ENCODE peak calls at places on chromosomes 11 and 22, in nine cellular contexts. J is left ventricle myocardium inferior, O is ovary, N is HL-60, F is cardiac muscle cell, P is astrocyte, V is fibroblast of lung, G is GM06990, C is body of pancreas. I is an unnamed sample.
A peak's percentile ranks its signal among the peaks of the same experiment; 100 is the strongest.

GRCh38 chr22:31800065-31800464 is 46.2 kb downstream of the DEPDC5 start:
- DNase-seq in J (no peak), O (no peak), N (no peak), F (no peak), P (peak; percentile 43), V (peak; percentile 56), G (no peak), C (no peak), I (peak; percentile 50)

GRCh38 chr11:613369-613968 is 2.3 kb downstream of the IRF7 start:
- DNase-seq in J (peak; percentile 70), O (no peak), N (no peak), F (peak; percentile 55), P (no peak), V (peak; percentile 37), G (peak; percentile 79), C (peak; percentile 73), I (peak; percentile 34)

GRCh38 chr22:23389271-23390071 is 190.6 kb downstream of the IGLL1 start:
- DNase-seq in J (no peak), O (no peak), N (no peak), F (no peak), P (no peak), V (no peak), G (no peak), C (no peak), I (no peak)

GRCh38 chr22:50308986-50309600 is 1.6 kb upstream of the PLXNB2 start:
- DNase-seq in J (no peak), O (peak; percentile 59), N (no peak), F (no peak), P (no peak), V (no peak), G (peak; percentile 18), C (no peak), I (no peak)

GRCh38 chr22:48492371-48493320 is 1335.0 kb downstream of the BRD1 start:
- DNase-seq in J (peak; percentile 31), O (peak; percentile 79), N (peak; percentile 10), F (peak; percentile 78), P (peak; percentile 57), V (peak; percentile 73), G (peak; percentile 24), C (peak; percentile 74), I (peak; percentile 59)

GRCh38 chr11:79100093-79100704 is 340.6 kb downstream of the TENM4 start:
- DNase-seq in J (no peak), O (no peak), N (peak; percentile 25), F (peak; percentile 77), P (no peak), V (peak; percentile 51), G (no peak), C (peak; percentile 55), I (peak; percentile 62)

GRCh38 chr11:128476729-128477128 is 110.6 kb downstream of the ETS1 start:
- DNase-seq in J (no peak), O (no peak), N (no peak), F (peak; percentile 91), P (peak; percentile 86), V (peak; percentile 86), G (no peak), C (peak; percentile 33), I (no peak)

GRCh38 chr22:23652286-23652685 is 20.2 kb upstream of the DRICH1 start:
- DNase-seq in J (no peak), O (no peak), N (no peak), F (no peak), P (no peak), V (no peak), G (no peak), C (no peak), I (no peak)

GRCh38 chr11:26493616-26494015 is 78.4 kb downstream of the MUC15 start:
- DNase-seq in J (no peak), O (no peak), N (no peak), F (no peak), P (no peak), V (no peak), G (no peak), C (no peak), I (no peak)

GRCh38 chr11:93054881-93055280 is 85.4 kb downstream of the MTNR1B start:
- DNase-seq in J (no peak), O (no peak), N (no peak), F (peak; percentile 89), P (peak; percentile 95), V (peak; percentile 96), G (peak; percentile 6), C (no peak), I (peak; percentile 98)

GRCh38 chr11:20367313-20367948 is 3.9 kb downstream of the HTATIP2 start:
- DNase-seq in J (no peak), O (peak; percentile 50), N (peak; percentile 28), F (peak; percentile 84), P (peak; percentile 82), V (peak; percentile 85), G (no peak), C (no peak), I (peak; percentile 95)

GRCh38 chr22:17265649-17266248 is 46.5 kb upstream of the ADA2 start:
- DNase-seq in J (no peak), O (no peak), N (no peak), F (no peak), P (no peak), V (no peak), G (no peak), C (no peak), I (no peak)

GRCh38 chr22:43378011-43378704 is 33.7 kb upstream of the MPPED1 start:
- DNase-seq in J (no peak), O (peak; percentile 62), N (peak; percentile 17), F (peak; percentile 65), P (peak; percentile 53), V (peak; percentile 54), G (peak; percentile 43), C (peak; percentile 85), I (no peak)

GRCh38 chr11:77217156-77217555 is 84.3 kb downstream of the GDPD4 start:
- DNase-seq in J (no peak), O (no peak), N (no peak), F (no peak), P (no peak), V (no peak), G (no peak), C (no peak), I (no peak)

DNA sequence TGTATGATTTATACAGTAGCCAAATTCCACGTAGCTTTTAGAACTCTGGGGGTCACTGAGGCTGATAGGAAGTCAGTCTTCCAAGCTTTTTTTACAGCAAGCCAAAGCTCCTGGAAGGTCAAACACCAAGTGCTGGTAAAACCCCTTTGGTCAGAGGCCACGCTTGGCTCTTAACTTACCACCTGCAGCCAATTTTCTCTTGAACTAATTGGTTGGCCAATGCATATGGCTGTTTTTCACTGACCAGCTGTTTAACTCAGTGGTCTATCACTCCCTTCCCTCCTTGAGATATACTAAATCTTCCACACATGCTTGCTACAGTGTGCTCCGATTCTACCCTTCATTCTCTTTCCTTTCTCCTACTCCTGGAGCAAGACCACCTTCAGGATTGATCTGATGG is 116.0 kb downstream of the FAR1 start:
- DNase-seq in J (no peak), O (no peak), N (no peak), F (no peak), P (no peak), V (no peak), G (no peak), C (no peak), I (no peak)
- TF ChIP-seq CTCF in J (no peak), O (no peak), N (no peak), F (no peak), P (no peak), V (no peak), G (no peak), C (no peak), I (no peak)

DNA sequence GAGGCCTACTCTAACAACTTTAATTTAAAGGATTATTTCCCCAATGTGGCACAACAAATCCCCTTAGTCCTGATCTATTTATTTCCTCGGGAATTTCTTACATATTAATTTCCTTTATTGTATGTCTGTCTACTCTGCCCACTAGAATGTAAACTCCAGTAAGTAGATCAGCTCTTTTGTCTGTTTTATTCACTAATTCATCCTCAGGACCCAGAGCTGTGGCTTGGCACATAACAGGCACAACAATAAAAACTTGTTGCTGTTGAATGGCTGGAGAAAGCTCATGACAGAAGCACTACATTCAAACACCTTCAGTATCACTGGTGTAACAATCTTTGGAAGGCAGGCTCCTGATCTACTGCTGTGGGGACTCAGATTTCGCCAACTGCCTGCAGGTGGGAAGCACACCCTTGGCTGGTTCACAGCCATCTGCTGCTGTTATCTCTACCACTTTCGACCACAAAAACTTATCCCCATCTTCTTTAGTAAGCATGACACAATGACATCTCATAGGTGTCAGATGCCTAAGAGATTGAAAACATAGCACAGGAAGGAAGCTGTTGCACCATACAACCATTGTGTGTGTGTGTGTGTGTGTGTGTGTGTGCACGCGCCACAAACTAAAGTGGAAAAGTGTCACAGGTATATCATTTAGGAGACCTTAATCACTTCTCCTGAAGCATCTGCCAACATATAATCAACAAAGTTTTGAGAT is 11.9 kb downstream of the HIRA start:
- DNase-seq in J (no peak), O (no peak), N (peak; percentile 72), F (peak; percentile 15), P (no peak), V (no peak), G (peak; percentile 51), C (no peak), I (no peak)
- H3K4me3 ChIP-seq in J (no peak overlapping the region), O (no peak overlapping the region), N (no peak overlapping the region), F (no peak overlapping the region), P (no peak overlapping the region), V (no peak overlapping the region), G (no peak overlapping the region), C (no peak overlapping the region), I (no peak overlapping the region)

DNA sequence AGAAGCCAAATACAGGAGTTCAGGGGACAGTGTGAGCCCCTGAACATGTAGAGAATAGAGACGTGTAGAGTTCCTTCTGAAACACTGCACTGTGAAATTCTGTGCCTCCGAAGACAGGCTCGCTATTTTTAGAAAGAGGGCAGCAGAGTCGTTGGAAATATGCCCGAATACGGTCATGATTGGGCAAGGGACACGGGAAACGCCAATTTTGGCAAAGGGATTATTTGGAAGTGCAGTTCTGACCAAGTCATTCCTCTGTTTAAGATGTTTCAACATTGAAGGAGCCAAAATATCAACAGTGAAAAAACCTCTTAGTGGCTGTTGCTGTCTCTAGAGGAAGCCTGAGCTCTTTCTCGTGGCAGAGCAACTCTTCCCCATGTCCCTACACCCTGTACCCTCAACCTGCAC is 9.5 kb upstream of the CBX6 start:
- DNase-seq in J (no peak), O (peak; percentile 81), N (no peak), F (peak; percentile 93), P (peak; percentile 40), V (peak; percentile 55), G (no peak), C (peak; percentile 70), I (peak; percentile 82)
- TF ChIP-seq CTCF in J (no peak), O (no peak), N (no peak), F (peak; percentile 18), P (no peak), V (no peak), G (no peak), C (peak; percentile 40), I (no peak)

GRCh38 chr11:64887234-64887756 is 8.9 kb upstream of the EHD1 start:
- DNase-seq in J (no peak), O (no peak), N (no peak), F (no peak), P (no peak), V (no peak), G (no peak), C (no peak), I (no peak)
- H3K4me3 ChIP-seq in J (peak overlapping the region; percentile 49), O (no peak overlapping the region), N (no peak overlapping the region), F (no peak overlapping the region), P (no peak overlapping the region), V (no peak overlapping the region), G (no peak overlapping the region), C (no peak overlapping the region), I (no peak overlapping the region)